ENCODE peak calls at places on chromosomes 7 and 10, in nine cellular contexts. Q is heart right ventricle, I is spleen, C is psoas muscle, J is left ventricle myocardium inferior, P is ovary, W is IMR-90, T is PC-9, K is A549. V is an unnamed sample.

GRCh38 chr10:4073912-4074311 is 288.9 kb upstream of the KLF6 start:
- DNase-seq in K (no peak), C (peak; percentile 61), W (peak; percentile 62), T (no peak), I (no peak), J (peak; percentile 41), P (no peak), Q (peak; percentile 30), V (no peak)

GRCh38 chr10:12949248-12949647 is 52.3 kb downstream of the CCDC3 start:
- DNase-seq in Q (no peak), T (no peak), I (no peak), K (peak; percentile 50), J (no peak), C (no peak), P (no peak), W (no peak), V (no peak)

GRCh38 chr7:121138262-121138933 is 149.9 kb downstream of the CPED1 start:
- DNase-seq in P (no peak), T (no peak), J (no peak), C (no peak), Q (no peak), W (no peak), K (no peak), I (no peak), V (no peak)

GRCh38 chr10:120426306-120426705 is 30.7 kb upstream of the PLPP4 start:
- DNase-seq in P (no peak), T (no peak), W (no peak), C (no peak), Q (no peak), K (no peak), I (no peak), J (no peak), V (no peak)

GRCh38 chr7:68482800-68483199 is 1115.5 kb upstream of the AUTS2 start:
- DNase-seq in W (no peak), J (no peak), K (no peak), P (no peak), Q (no peak), T (no peak), I (no peak), C (no peak), V (no peak)

GRCh38 chr10:16182688-16183087 is 254.1 kb upstream of the PTER start:
- DNase-seq in C (no peak), T (no peak), P (no peak), J (no peak), K (no peak), W (no peak), I (no peak), Q (no peak), V (no peak)

GRCh38 chr10:101303087-101303753 is 50.7 kb upstream of the BTRC start:
- DNase-seq in T (no peak), I (no peak), K (no peak), W (no peak), C (no peak), P (no peak), J (no peak), Q (no peak), V (no peak)

GRCh38 chr10:99784025-99784730 is 1.7 kb downstream of the ABCC2 start:
- DNase-seq in Q (no peak), P (no peak), T (peak; percentile 62), J (no peak), K (peak; percentile 69), W (peak; percentile 90), I (no peak), C (no peak), V (no peak)

GRCh38 chr10:69438531-69439349 is 12.5 kb upstream of the TSPAN15 start:
- DNase-seq in K (peak; percentile 84), W (peak; percentile 16), J (no peak), T (peak; percentile 98), Q (no peak), C (no peak), I (peak; percentile 27), P (no peak), V (no peak)

GRCh38 chr7:30332549-30332948 is 48.2 kb downstream of the ZNRF2 start:
- DNase-seq in K (no peak), T (no peak), C (no peak), P (no peak), J (no peak), W (no peak), Q (no peak), I (no peak), V (no peak)

GRCh38 chr7:114082567-114082933 is 163.7 kb upstream of the PPP1R3A start:
- DNase-seq in J (no peak), K (no peak), W (no peak), I (no peak), P (no peak), C (no peak), T (no peak), Q (no peak), V (no peak)

GRCh38 chr7:75920431-75921161 is 5.6 kb downstream of the POR start:
- DNase-seq in P (no peak), Q (no peak), W (no peak), J (no peak), T (no peak), C (peak; percentile 69), K (no peak), I (no peak), V (no peak)

GRCh38 chr10:87068281-87068680 is 26.4 kb downstream of the GLUD1 start:
- DNase-seq in W (no peak), T (no peak), P (no peak), Q (no peak), J (no peak), K (no peak), I (no peak), C (no peak), V (no peak)

GRCh38 chr10:22992075-22992474 is 64.2 kb downstream of the ARMC3 start:
- DNase-seq in K (no peak), P (no peak), T (no peak), J (no peak), I (no peak), W (no peak), C (no peak), Q (no peak), V (no peak)

GRCh38 chr7:101174322-101174854 is 5.7 kb downstream of the NAT16 start:
- DNase-seq in Q (no peak), K (no peak), C (no peak), I (no peak), T (no peak), P (no peak), W (no peak), J (no peak), V (no peak)

DNA sequence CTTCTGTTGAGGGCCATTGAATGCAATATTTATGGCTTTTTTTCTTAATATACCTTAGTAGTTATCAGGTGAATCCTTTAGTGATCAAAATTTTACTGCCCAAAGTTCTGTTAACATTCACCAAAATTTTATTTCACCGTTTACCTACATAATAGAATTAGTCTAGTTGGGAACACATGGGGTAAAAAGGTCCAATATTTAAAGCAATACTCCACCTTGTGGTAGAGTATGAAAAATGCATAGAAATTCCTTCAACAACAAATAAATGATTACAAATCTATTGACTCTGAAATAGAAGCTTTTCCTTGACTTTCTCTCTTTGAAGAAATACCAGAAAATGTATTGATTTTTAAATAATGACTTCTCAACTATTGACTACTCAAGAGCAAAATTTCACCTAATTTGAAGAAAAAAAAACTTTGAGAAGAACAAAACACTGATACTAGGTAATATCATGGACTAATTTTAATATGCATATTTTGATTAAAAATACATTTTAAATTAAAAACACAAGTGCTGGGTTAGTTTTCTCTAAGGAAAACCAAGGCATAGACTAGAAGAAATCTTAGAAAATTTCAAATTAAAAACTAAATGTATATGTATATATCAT is 43.3 kb downstream of the POLR1F start:
- DNase-seq in I (no peak), J (no peak), K (peak; percentile 37), W (peak; percentile 50), C (no peak), T (no peak), P (no peak), Q (no peak), V (no peak)
- TF ChIP-seq CTCF in I (peak; percentile 59), J (peak; percentile 66), K (peak; percentile 60), W (peak; percentile 67), C (peak; percentile 64), T (peak; percentile 90), P (no peak), Q (peak; percentile 65), V (no peak)

GRCh38 chr10:63700209-63700934 is 179.2 kb downstream of the REEP3 start:
- DNase-seq in Q (no peak), C (peak; percentile 78), K (peak; percentile 73), W (peak; percentile 99), I (no peak), T (peak; percentile 92), P (no peak), J (no peak), V (no peak)

GRCh38 chr10:63698815-63699205 is 177.6 kb downstream of the REEP3 start:
- DNase-seq in W (no peak), K (no peak), P (no peak), C (no peak), I (no peak), Q (no peak), J (no peak), T (no peak), V (no peak)

GRCh38 chr10:63699785-63700184 is 178.6 kb downstream of the REEP3 start:
- DNase-seq in C (peak; percentile 45), I (no peak), T (no peak), K (no peak), W (peak; percentile 59), Q (no peak), J (no peak), P (no peak), V (peak; percentile 45)

GRCh38 chr10:63696205-63696604 is 175.0 kb downstream of the REEP3 start:
- DNase-seq in P (no peak), Q (no peak), W (no peak), C (no peak), T (no peak), I (no peak), K (no peak), J (no peak), V (no peak)

GRCh38 chr10:63697956-63698814 is 177.0 kb downstream of the REEP3 start:
- DNase-seq in T (no peak), Q (no peak), J (no peak), W (no peak), K (no peak), I (no peak), C (no peak), P (no peak), V (no peak)
- H3K4me1 ChIP-seq in T (peaks cover 30% of the 10 kb centered on the region), Q (peaks cover 20% of the 10 kb centered on the region), J (peaks cover 45% of the 10 kb centered on the region), W (peaks cover 6% of the 10 kb centered on the region), K (peaks cover 41% of the 10 kb centered on the region), I (peaks cover 53% of the 10 kb centered on the region), C (peaks cover 43% of the 10 kb centered on the region), P (peaks cover 3% of the 10 kb centered on the region), V (peaks cover 38% of the 10 kb centered on the region)

GRCh38 chr7:148884299-148885022 is 370 bp upstream of the EZH2 start:
- DNase-seq in K (peak; percentile 91), J (peak; percentile 93), Q (peak; percentile 94), P (peak; percentile 97), T (peak; percentile 75), C (peak; percentile 96), W (peak; percentile 87), I (peak; percentile 98), V (peak; percentile 98)
- TF ChIP-seq CTCF in K (no peak), J (no peak), Q (no peak), P (no peak), T (no peak), C (no peak), W (no peak), I (no peak), V (no peak)

DNA sequence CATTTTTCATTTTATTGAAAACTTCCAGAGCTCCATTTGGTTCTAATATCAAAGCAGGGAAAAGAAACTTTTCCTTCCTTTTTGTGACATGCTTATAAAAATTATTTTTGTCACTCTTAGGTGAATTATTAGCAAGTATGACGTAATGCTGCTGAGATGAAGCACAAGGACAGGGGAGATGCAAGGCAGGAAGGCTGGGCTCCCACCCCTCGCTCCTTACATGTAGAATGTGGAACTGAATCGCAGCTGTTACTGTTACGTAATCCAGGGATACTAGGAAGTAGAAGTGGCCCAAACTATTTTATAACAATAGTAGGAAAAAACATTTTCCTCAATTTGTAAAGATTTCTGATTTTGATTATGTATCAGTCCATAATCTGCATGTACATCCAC is 17.1 kb upstream of the GTPBP4 start:
- DNase-seq in T (no peak), Q (no peak), I (no peak), W (peak; percentile 46), J (no peak), C (no peak), K (no peak), P (no peak), V (no peak)
- H3K4me1 ChIP-seq in T (peaks cover 11% of the 10 kb centered on the region), Q (peaks cover 4% of the 10 kb centered on the region), I (no peaks in the 10 kb centered on the region), W (peaks cover 9% of the 10 kb centered on the region), J (peaks cover 11% of the 10 kb centered on the region), C (peaks cover 10% of the 10 kb centered on the region), K (peaks cover 24% of the 10 kb centered on the region), P (peaks cover 6% of the 10 kb centered on the region), V (peaks cover 11% of the 10 kb centered on the region)